ENCODE peak calls at places on chromosomes 11 and 22, in seven cellular contexts. V, O, D, X, T, E and Y are unnamed samples.

GRCh38 chr11:5004429-5005274 is 10.0 kb downstream of the OR51L1 start:
- DNase-seq in D (peak; percentile 53), X (peak; percentile 38), V (peak; percentile 46), O (peak; percentile 41), T (peak; percentile 74), E (no peak), Y (peak; percentile 42)

GRCh38 chr11:64858467-64859401 is 14.3 kb upstream of the CDC42BPG start:
- DNase-seq in T (no peak), V (peak; percentile 70), O (peak; percentile 70), X (no peak), D (peak; percentile 87), E (no peak), Y (no peak)

GRCh38 chr11:34261095-34261494 is 96.7 kb downstream of the ABTB2 start:
- DNase-seq in E (no peak), X (no peak), O (no peak), V (no peak), T (no peak), D (no peak), Y (no peak)

GRCh38 chr11:44564198-44564597 is 1.3 kb upstream of the CD82 start:
- DNase-seq in E (no peak), D (peak; percentile 81), X (no peak), O (no peak), V (peak; percentile 52), T (no peak), Y (no peak)

GRCh38 chr11:45392621-45393183 is 106.6 kb upstream of the SYT13 start:
- DNase-seq in V (no peak), T (no peak), D (no peak), E (no peak), X (no peak), O (no peak), Y (no peak)

GRCh38 chr11:94219771-94220170 is 84.6 kb upstream of the IZUMO1R start:
- DNase-seq in T (no peak), O (no peak), V (no peak), X (no peak), D (no peak), E (no peak), Y (peak; percentile 16)

GRCh38 chr11:81995907-81996306 is 737.8 kb downstream of the FAM181B start:
- DNase-seq in X (no peak), E (no peak), O (no peak), V (no peak), T (no peak), D (no peak), Y (no peak)

GRCh38 chr22:27327497-27327896 is 474.1 kb downstream of the MN1 start:
- DNase-seq in X (no peak), O (no peak), E (no peak), V (no peak), T (no peak), D (no peak), Y (no peak)

GRCh38 chr22:37213218-37213855 is 1.1 kb upstream of the SSTR3 start:
- DNase-seq in O (no peak), T (no peak), E (no peak), X (no peak), V (no peak), D (peak; percentile 39), Y (no peak)

GRCh38 chr11:45333506-45333971 is 47.4 kb upstream of the SYT13 start:
- DNase-seq in V (peak; percentile 28), D (peak; percentile 53), O (peak; percentile 59), T (peak; percentile 92), X (no peak), E (no peak), Y (peak; percentile 15)

GRCh38 chr11:71467164-71467563 is 14.2 kb downstream of the NADSYN1 start:
- DNase-seq in T (no peak), E (no peak), V (no peak), X (no peak), O (no peak), D (no peak), Y (no peak)

GRCh38 chr11:96311120-96311568 is 31.9 kb downstream of the MAML2 start:
- DNase-seq in X (no peak), E (no peak), V (no peak), D (no peak), O (no peak), T (peak; percentile 79), Y (no peak)

GRCh38 chr11:121450424-121450823 is 1.7 kb upstream of the SORL1 start:
- DNase-seq in D (no peak), E (no peak), V (no peak), O (no peak), T (no peak), X (no peak), Y (no peak)

GRCh38 chr11:111414267-111414931 is 35.3 kb upstream of the POU2AF1 start:
- DNase-seq in D (no peak), T (no peak), E (no peak), O (no peak), X (no peak), V (peak; percentile 30), Y (no peak)

GRCh38 chr11:66070604-66071325 is 693 bp downstream of the PACS1 start:
- DNase-seq in V (peak; percentile 43), T (peak; percentile 57), E (no peak), X (peak; percentile 58), O (peak; percentile 68), D (peak; percentile 70), Y (peak; percentile 50)

GRCh38 chr22:43109921-43110443 is 568 bp upstream of the BIK start:
- DNase-seq in V (no peak), D (no peak), X (no peak), O (no peak), T (no peak), E (no peak), Y (no peak)

DNA sequence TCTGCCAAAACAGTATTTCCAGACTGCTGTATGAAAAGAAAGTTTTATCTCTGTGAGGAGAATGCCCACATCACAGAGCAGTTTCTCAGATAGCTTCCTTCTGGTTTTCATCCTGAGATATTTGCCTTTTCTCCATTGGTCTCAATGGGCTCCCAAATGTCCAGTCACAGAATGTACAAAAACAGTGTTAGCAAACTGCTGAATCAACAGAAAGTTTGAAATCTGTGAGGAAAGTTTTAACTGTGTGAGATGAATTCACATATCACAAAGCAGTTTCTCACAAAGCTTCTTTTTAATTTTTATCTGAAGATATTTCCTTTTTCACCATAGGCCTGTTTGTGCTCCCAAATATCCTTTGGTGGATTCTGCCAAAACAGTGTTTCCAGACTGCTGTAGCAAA is 207.2 kb upstream of the TRIM48 start:
- DNase-seq in X (no peak), V (no peak), D (no peak), T (no peak), O (no peak), E (no peak), Y (no peak)
- H3K9me3 ChIP-seq in X (no peaks in the 10 kb centered on the region), V (peaks cover 81% of the 10 kb centered on the region), D (no peaks in the 10 kb centered on the region), T (no peaks in the 10 kb centered on the region), O (peaks cover 100% of the 10 kb centered on the region), E (peaks cover 41% of the 10 kb centered on the region), Y (no peaks in the 10 kb centered on the region)

GRCh38 chr11:69086152-69086551 is 37.4 kb downstream of the TPCN2 start:
- DNase-seq in E (no peak), D (no peak), V (peak; percentile 29), T (no peak), O (no peak), X (no peak), Y (no peak)
- TF ChIP-seq CTCF in E (no peak), D (no peak), V (no peak), T (peak; percentile 11), O (no peak), X (no peak), Y (peak; percentile 25)

DNA sequence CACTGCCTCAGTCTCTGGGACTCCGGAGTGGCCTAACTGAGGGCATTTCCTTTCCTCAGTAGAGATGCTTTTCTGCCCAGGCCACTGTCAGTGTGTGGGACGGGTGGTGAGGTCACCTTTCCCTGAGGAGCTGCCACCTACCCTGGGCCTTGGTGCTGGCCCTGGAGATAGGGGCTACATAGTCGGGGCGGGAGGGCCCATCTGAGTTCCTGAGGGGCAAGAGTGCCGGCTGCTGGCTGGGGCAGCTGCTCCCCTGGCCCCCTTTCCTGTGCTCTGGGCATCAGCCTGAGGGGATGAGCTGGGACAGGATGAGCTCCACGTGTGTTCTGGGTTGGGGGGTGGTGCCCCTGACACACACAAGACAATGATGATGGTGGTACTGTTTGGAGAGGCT is 5.4 kb downstream of the KCNC1 start:
- DNase-seq in D (peak; percentile 22), O (no peak), V (no peak), X (no peak), T (no peak), E (no peak), Y (no peak)
- H3K27me3 ChIP-seq in D (peaks cover 26% of the 10 kb centered on the region), O (peaks cover 70% of the 10 kb centered on the region), V (peaks cover 66% of the 10 kb centered on the region), X (peaks cover 32% of the 10 kb centered on the region), T (peaks cover 37% of the 10 kb centered on the region), E (peaks cover 14% of the 10 kb centered on the region), Y (no peaks in the 10 kb centered on the region)

DNA sequence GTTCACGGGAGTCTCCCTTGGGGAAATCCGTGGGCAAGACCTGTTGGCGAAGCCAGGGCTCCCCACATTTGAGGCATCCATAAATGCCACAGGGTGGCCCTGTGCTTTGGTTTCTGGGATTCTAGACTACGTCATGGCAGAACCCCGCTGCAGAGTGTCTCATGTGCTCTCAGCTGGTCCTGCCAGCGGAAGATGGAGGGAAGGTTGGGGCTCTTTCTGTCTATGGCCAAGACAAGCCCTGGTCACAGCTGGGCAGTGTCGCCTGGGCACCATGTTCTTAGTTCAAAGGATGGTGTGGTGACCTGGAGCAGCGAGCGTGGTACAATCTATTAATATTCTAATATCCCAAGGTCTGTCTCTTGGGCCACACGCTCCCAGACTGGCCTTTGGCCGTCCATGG is 511.7 kb downstream of the TBC1D22A start:
- DNase-seq in O (no peak), X (no peak), T (no peak), V (no peak), D (no peak), E (no peak), Y (no peak)
- H3K9me3 ChIP-seq in O (peaks cover 9% of the 10 kb centered on the region), X (no peaks in the 10 kb centered on the region), T (peaks cover 3% of the 10 kb centered on the region), V (peaks cover 3% of the 10 kb centered on the region), D (no peaks in the 10 kb centered on the region), E (peaks cover 7% of the 10 kb centered on the region), Y (no peaks in the 10 kb centered on the region)

GRCh38 chr11:41289408-41289807 is 170.0 kb downstream of the LRRC4C start:
- DNase-seq in V (peak; percentile 7), T (no peak), D (no peak), X (no peak), O (no peak), E (no peak), Y (no peak)
- TF ChIP-seq CTCF in V (no peak), T (no peak), D (no peak), X (no peak), O (no peak), E (no peak), Y (no peak)